ENCODE peak calls at places on chromosomes 11 and 22, in seven cellular contexts. Y is left ventricle myocardium inferior, P is adrenal gland, D is RWPE2, C is uterus, J is colonic mucosa, F is K562. U is an unnamed sample.

GRCh38 chr11:125211191-125211953 is 46.8 kb downstream of the PKNOX2 start:
- DNase-seq in Y (no peak), P (no peak), D (no peak), C (no peak), J (no peak), F (no peak), U (no peak)

GRCh38 chr11:18115360-18116127 is 9.7 kb upstream of the SAAL1 start:
- DNase-seq in Y (no peak), P (peak; percentile 54), D (no peak), C (peak; percentile 36), J (peak; percentile 68), F (peak; percentile 80), U (no peak)

GRCh38 chr22:29647954-29648737 is 44.7 kb downstream of the NF2 start:
- DNase-seq in Y (no peak), P (no peak), D (no peak), C (no peak), J (no peak), F (no peak), U (no peak)

GRCh38 chr22:40484906-40485660 is 114.7 kb downstream of the SGSM3 start:
- DNase-seq in Y (no peak), P (no peak), D (no peak), C (no peak), J (no peak), F (no peak), U (no peak)

GRCh38 chr11:10487002-10487647 is 32.1 kb downstream of the AMPD3 start:
- DNase-seq in Y (no peak), P (no peak), D (no peak), C (no peak), J (no peak), F (no peak), U (no peak)

GRCh38 chr11:8219257-8220021 is 44.2 kb downstream of the LMO1 start:
- DNase-seq in Y (no peak), P (peak; percentile 69), D (no peak), C (no peak), J (peak; percentile 58), F (peak; percentile 76), U (peak; percentile 60)

GRCh38 chr22:27267145-27267544 is 534.4 kb downstream of the MN1 start:
- DNase-seq in Y (no peak), P (no peak), D (no peak), C (no peak), J (no peak), F (no peak), U (no peak)

GRCh38 chr11:2092956-2093412 is 46.2 kb downstream of the IGF2 start:
- DNase-seq in Y (peak; percentile 86), P (peak; percentile 10), D (peak; percentile 90), C (no peak), J (peak; percentile 75), F (no peak), U (peak; percentile 89)

GRCh38 chr11:1196516-1197391 is 26.1 kb upstream of the MUC5B start:
- DNase-seq in Y (peak; percentile 11), P (peak; percentile 4), D (peak; percentile 54), C (peak; percentile 6), J (no peak), F (no peak), U (peak; percentile 58)

GRCh38 chr22:38305481-38306448 is 11.5 kb downstream of the CSNK1E start:
- DNase-seq in Y (no peak), P (no peak), D (no peak), C (no peak), J (peak; percentile 64), F (no peak), U (no peak)

GRCh38 chr22:36966851-36967535 is 52.3 kb downstream of the TST start:
- DNase-seq in Y (no peak), P (no peak), D (no peak), C (no peak), J (no peak), F (no peak), U (no peak)

GRCh38 chr11:61417670-61418069 is 12.1 kb downstream of the CPSF7 start:
- DNase-seq in Y (no peak), P (no peak), D (no peak), C (no peak), J (no peak), F (no peak), U (no peak)

GRCh38 chr11:16326679-16327297 is 29.6 kb downstream of the SOX6 start:
- DNase-seq in Y (no peak), P (no peak), D (no peak), C (no peak), J (no peak), F (no peak), U (no peak)

GRCh38 chr11:69880041-69880802 is 61.0 kb upstream of the FGF3 start:
- DNase-seq in Y (peak; percentile 12), P (no peak), D (no peak), C (no peak), J (no peak), F (no peak), U (peak; percentile 43)

GRCh38 chr22:35835998-35836691 is 118.5 kb downstream of the APOL5 start:
- DNase-seq in Y (peak; percentile 43), P (peak; percentile 73), D (peak; percentile 62), C (peak; percentile 74), J (peak; percentile 76), F (no peak), U (no peak)

GRCh38 chr11:29629281-29629680 is 387.5 kb downstream of the KCNA4 start:
- DNase-seq in Y (no peak), P (no peak), D (no peak), C (no peak), J (no peak), F (no peak), U (no peak)

GRCh38 chr11:8250981-8251620 is 12.6 kb downstream of the LMO1 start:
- DNase-seq in Y (no peak), P (no peak), D (no peak), C (no peak), J (no peak), F (no peak), U (peak; percentile 31)

GRCh38 chr11:69791266-69791665 is 16.1 kb upstream of the FGF4 start:
- DNase-seq in Y (no peak), P (no peak), D (peak; percentile 27), C (no peak), J (no peak), F (no peak), U (no peak)

GRCh38 chr11:126973051-126973450 is 27.5 kb downstream of the KIRREL3 start:
- DNase-seq in Y (no peak), P (no peak), D (no peak), C (no peak), J (no peak), F (no peak), U (no peak)

GRCh38 chr11:36469881-36470802 is 39.9 kb downstream of the TRAF6 start:
- DNase-seq in Y (no peak), P (no peak), D (no peak), C (no peak), J (no peak), F (no peak), U (no peak)

GRCh38 chr11:20647976-20648565 is 21.3 kb upstream of the NELL1 start:
- DNase-seq in Y (no peak), P (peak; percentile 30), D (no peak), C (no peak), J (peak; percentile 56), F (peak; percentile 64), U (no peak)

GRCh38 chr11:45412521-45412920 is 126.4 kb upstream of the SYT13 start:
- DNase-seq in Y (no peak), P (no peak), D (no peak), C (no peak), J (no peak), F (no peak), U (no peak)

GRCh38 chr22:31977141-31977781 is 32.9 kb downstream of the YWHAH start:
- DNase-seq in Y (peak; percentile 64), P (peak; percentile 77), D (peak; percentile 71), C (peak; percentile 37), J (peak; percentile 92), F (peak; percentile 61), U (peak; percentile 80)

GRCh38 chr11:9739108-9739507 is 75.2 kb downstream of the SWAP70 start:
- DNase-seq in Y (no peak), P (no peak), D (no peak), C (no peak), J (no peak), F (no peak), U (no peak)

DNA sequence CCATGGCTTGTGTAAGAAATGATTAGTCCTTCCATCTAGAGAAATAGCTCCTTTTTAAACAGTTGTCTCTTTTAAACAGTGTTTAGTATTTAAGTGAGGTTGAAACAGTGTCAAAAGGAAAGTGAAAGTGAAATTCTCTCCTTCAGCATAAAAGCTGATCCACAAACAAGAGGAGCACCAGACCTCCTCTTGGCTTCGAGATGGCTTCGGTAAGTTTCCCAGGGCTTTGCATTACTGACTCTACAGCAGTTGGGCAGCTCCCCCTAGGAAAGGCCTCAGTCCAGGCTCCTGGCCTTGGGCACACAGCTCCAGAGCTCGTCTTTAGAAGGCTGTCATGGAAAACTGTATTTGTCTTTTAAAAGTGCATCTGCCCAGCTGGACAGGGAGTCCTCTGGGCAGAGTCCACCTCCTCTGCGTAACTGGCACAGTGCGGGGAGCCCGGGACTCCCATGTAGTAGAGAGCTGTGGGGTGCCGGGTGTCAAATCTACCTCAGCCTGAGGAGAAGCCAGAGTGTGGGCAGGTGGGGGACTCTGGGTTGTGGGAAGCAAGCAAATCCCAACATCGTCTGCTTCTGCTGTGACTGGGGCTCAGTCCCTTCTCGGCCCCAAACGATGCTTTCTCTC is at the start of gene PLAAT4:
- DNase-seq in Y (peak; percentile 20), P (peak; percentile 58), D (no peak), C (peak; percentile 52), J (peak; percentile 46), F (no peak), U (no peak)
- TF ChIP-seq CTCF in Y (no peak), P (no peak), D (no peak), C (no peak), J (no peak), F (no peak), U (no peak)

GRCh38 chr22:49718396-49718795 is 109.3 kb downstream of the BRD1 start:
- DNase-seq in Y (no peak), P (no peak), D (peak; percentile 43), C (no peak), J (no peak), F (no peak), U (no peak)
- H3K9me3 ChIP-seq in Y (no peaks in the 10 kb centered on the region), P (no peaks in the 10 kb centered on the region), D (no peaks in the 10 kb centered on the region), C (no peaks in the 10 kb centered on the region), J (no peaks in the 10 kb centered on the region), F (no peaks in the 10 kb centered on the region), U (no peaks in the 10 kb centered on the region)

DNA sequence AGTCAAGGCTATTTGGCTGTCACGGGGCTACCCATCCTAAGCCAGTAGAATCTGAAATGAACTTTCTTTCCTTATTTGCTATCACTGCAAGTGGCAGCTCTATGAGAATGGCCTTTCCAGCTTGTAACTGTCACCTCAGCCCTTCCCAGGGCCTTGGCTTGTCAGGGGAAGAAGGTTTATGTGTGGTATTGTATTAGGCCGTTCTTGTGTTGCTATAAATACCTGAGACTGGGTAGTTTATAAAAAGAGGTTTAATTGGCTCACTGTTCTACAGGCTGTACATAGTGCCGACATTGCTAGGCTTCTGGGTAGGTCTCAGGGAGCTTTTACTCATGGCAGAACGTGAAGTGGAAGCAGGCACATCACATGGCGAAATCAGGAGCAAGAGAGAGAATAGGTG is 26.8 kb upstream of the E2F8 start:
- DNase-seq in Y (no peak), P (no peak), D (no peak), C (no peak), J (no peak), F (no peak), U (no peak)
- H3K4me1 ChIP-seq in Y (peaks cover 4% of the 10 kb centered on the region), P (no peaks in the 10 kb centered on the region), D (no peaks in the 10 kb centered on the region), C (no peaks in the 10 kb centered on the region), J (no peaks in the 10 kb centered on the region), F (no peaks in the 10 kb centered on the region), U (no peaks in the 10 kb centered on the region)

DNA sequence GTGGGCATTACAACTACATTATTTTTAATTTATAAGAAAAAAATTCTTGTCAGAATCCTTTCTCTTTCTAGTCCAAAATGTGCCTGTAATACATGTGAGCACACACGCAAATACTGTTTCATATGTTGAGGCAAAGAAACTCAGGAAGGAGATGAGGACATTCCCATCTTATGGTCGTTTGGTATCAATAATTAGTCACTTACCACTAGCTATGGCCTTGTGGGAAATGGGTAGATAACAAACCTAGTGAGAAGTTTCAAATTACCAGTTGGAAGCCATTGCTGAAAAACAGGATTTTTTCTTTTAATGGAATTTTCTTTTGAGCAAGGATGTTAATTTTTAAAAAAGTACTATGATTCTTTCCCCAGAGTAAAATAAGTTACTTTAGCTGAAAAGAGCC is 25.7 kb downstream of the AMOTL1 start:
- DNase-seq in Y (no peak), P (no peak), D (no peak), C (no peak), J (no peak), F (no peak), U (no peak)
- TF ChIP-seq CTCF in Y (no peak), P (no peak), D (no peak), C (no peak), J (no peak), F (no peak), U (no peak)

U was measured in kidney.